ENCODE peak calls at places on chromosomes 5 and 9, in five cellular contexts. I, Y, F, B and J are unnamed samples.

GRCh38 chr5:127826011-127826410 is 122.8 kb downstream of the CCDC192 start:
- DNase-seq in I (no peak), Y (peak), F (no peak), B (no peak), J (no peak)

GRCh38 chr9:75023846-75024245 is 4.2 kb downstream of the CARNMT1 start:
- DNase-seq in I (no peak), Y (no peak), F (no peak), B (no peak), J (no peak)

GRCh38 chr5:171666815-171667214 is 118.8 kb upstream of the SMIM23 start:
- DNase-seq in I (no peak), Y (no peak), F (no peak), B (no peak), J (no peak)

GRCh38 chr9:31243386-31243785 is 1141.1 kb upstream of the ACO1 start:
- DNase-seq in I (no peak), Y (no peak), F (no peak), B (no peak), J (no peak)

GRCh38 chr5:149240354-149240998 is 31.2 kb upstream of the AFAP1L1 start:
- DNase-seq in I (no peak), Y (no peak), F (no peak), B (no peak), J (no peak)

GRCh38 chr5:129912601-129913000 is 8.3 kb downstream of the CHSY3 start:
- DNase-seq in I (no peak), Y (no peak), F (no peak), B (no peak), J (no peak)

GRCh38 chr5:132473608-132474007 is 17.0 kb downstream of the IRF1 start:
- DNase-seq in I (no peak), Y (no peak), F (no peak), B (no peak), J (no peak)

GRCh38 chr9:21381752-21382339 is 3.4 kb downstream of the IFNA2 start:
- DNase-seq in I (no peak), Y (peak), F (no peak), B (peak), J (no peak)

GRCh38 chr9:26786571-26786970 is 106.0 kb downstream of the CAAP1 start:
- DNase-seq in I (no peak), Y (no peak), F (no peak), B (no peak), J (no peak)

GRCh38 chr5:26482817-26483375 is 555.5 kb downstream of the CDH9 start:
- DNase-seq in I (no peak), Y (peak), F (peak), B (peak), J (peak)

GRCh38 chr9:20791682-20792081 is 107.6 kb downstream of the FOCAD start:
- DNase-seq in I (no peak), Y (no peak), F (no peak), B (no peak), J (no peak)

GRCh38 chr5:149747141-149747832 is 17.2 kb downstream of the PPARGC1B start:
- DNase-seq in I (no peak), Y (peak), F (no peak), B (no peak), J (no peak)

GRCh38 chr9:126439402-126439765 is 112.8 kb downstream of the MVB12B start:
- DNase-seq in I (no peak), Y (peak), F (no peak), B (no peak), J (no peak)

GRCh38 chr5:178378527-178379484 is 146.2 kb upstream of the PHYKPL start:
- DNase-seq in I (no peak), Y (no peak), F (no peak), B (no peak), J (no peak)